ENCODE peak calls at places on chromosomes 3 and 15, in four cellular contexts. V is activated T-cell treated with anti-CD3 and anti-CD28 coated beads, Interleukin-2, amount 50 U/mL, for 72 hours; X is stimulated activated CD4-positive, alpha-beta T cell treated with anti-CD3 and anti-CD28 coated beads, Interleukin-2, amount 100 ng/mL, for 48 hours; Y is left cardiac atrium. Z is an unnamed sample.

GRCh38 chr3:52843881-52844280 is 9.1 kb upstream of the MUSTN1 start:
- DNase-seq in V (no peak), X (no peak), Y (no peak), Z (no peak)

GRCh38 chr3:172135766-172136729 is 96.7 kb downstream of the FNDC3B start:
- DNase-seq in V (no peak), X (no peak), Y (no peak), Z (no peak)

GRCh38 chr3:14725564-14726420 is 50.9 kb downstream of the C3orf20 start:
- DNase-seq in V (no peak), X (no peak), Y (peak), Z (no peak)

GRCh38 chr3:126349071-126349470 is 8.1 kb downstream of the KLF15 start:
- DNase-seq in V (no peak), X (no peak), Y (no peak), Z (no peak)

GRCh38 chr3:123158330-123158729 is 43.4 kb upstream of the SEC22A start:
- DNase-seq in V (no peak), X (no peak), Y (no peak), Z (no peak)

GRCh38 chr3:44682182-44682896 is 30.1 kb upstream of the ZNF502 start:
- DNase-seq in V (no peak), X (no peak), Y (no peak), Z (no peak)

GRCh38 chr3:138944842-138945645 is 1.9 kb downstream of the FOXL2 start:
- DNase-seq in V (peak), X (no peak), Y (no peak), Z (no peak)

GRCh38 chr3:47016086-47016933 is 36.8 kb downstream of the NBEAL2 start:
- DNase-seq in V (no peak), X (no peak), Y (no peak), Z (no peak)

GRCh38 chr3:106209482-106209881 is 340.7 kb upstream of the CBLB start:
- DNase-seq in V (no peak), X (no peak), Y (no peak), Z (no peak)

GRCh38 chr3:185465471-185465870 is 33.4 kb downstream of the TMEM41A start:
- DNase-seq in V (no peak), X (no peak), Y (no peak), Z (no peak)

GRCh38 chr3:61669676-61670299 is 108.4 kb downstream of the PTPRG start:
- DNase-seq in V (no peak), X (no peak), Y (peak), Z (no peak)

GRCh38 chr3:46393011-46393410 is 13.9 kb downstream of the CCR5AS start:
- DNase-seq in V (no peak), X (no peak), Y (no peak), Z (no peak)

GRCh38 chr3:112643621-112644236 is 2.8 kb upstream of the CCDC80 start:
- DNase-seq in V (no peak), X (no peak), Y (no peak), Z (no peak)

GRCh38 chr15:70573121-70573850 is 190.1 kb downstream of the UACA start:
- DNase-seq in V (no peak), X (no peak), Y (no peak), Z (no peak)

GRCh38 chr3:46701211-46701939 is at the start of gene TMIE:
- DNase-seq in V (peak), X (no peak), Y (peak), Z (no peak)

GRCh38 chr3:55000546-55000945 is 72.7 kb upstream of the LRTM1 start:
- DNase-seq in V (no peak), X (no peak), Y (peak), Z (no peak)

GRCh38 chr3:170768334-170768801 is 101.6 kb downstream of the RPL22L1 start:
- DNase-seq in V (no peak), X (no peak), Y (no peak), Z (no peak)

GRCh38 chr3:184593201-184593922 is 31.8 kb downstream of the EPHB3 start:
- DNase-seq in V (no peak), X (no peak), Y (peak), Z (no peak)

GRCh38 chr3:155791190-155791589 is 14.9 kb downstream of the C3orf33 start:
- DNase-seq in V (peak), X (no peak), Y (no peak), Z (no peak)

GRCh38 chr3:192848371-192849233 is 69.1 kb downstream of the MB21D2 start:
- DNase-seq in V (no peak), X (no peak), Y (no peak), Z (no peak)

GRCh38 chr3:105747056-105747455 is 121.8 kb downstream of the CBLB start:
- DNase-seq in V (no peak), X (no peak), Y (no peak), Z (no peak)